ENCODE peak calls at places on chromosomes 7 and 10, in nine cellular contexts. T is EL; F is naive thymus-derived CD4-positive, alpha-beta T cell; M is GDM1; I is stimulated activated CD4-positive, alpha-beta T cell treated with anti-CD3 and anti-CD28 coated beads, Interleukin-2, amount 100 ng/mL, for 24 hours; Q is DMS79; C is neural crest cell; R is lower leg skin; U is mesothelial cell of epicardium. P is an unnamed sample.
A peak's percentile ranks its signal among the peaks of the same experiment; 100 is the strongest.

GRCh38 chr10:111076682-111077661 is at the start of gene ADRA2A:
- DNase-seq in F (peak; percentile 22), I (no peak), U (peak; percentile 47), R (no peak), T (peak; percentile 80), M (peak; percentile 55), C (peak; percentile 41), Q (peak; percentile 66), P (peak; percentile 22)

GRCh38 chr10:119917777-119918176 is 25.2 kb downstream of the SEC23IP start:
- DNase-seq in T (no peak), C (no peak), I (no peak), F (no peak), Q (no peak), U (no peak), R (no peak), M (no peak), P (no peak)

GRCh38 chr10:44564801-44565200 is 179.9 kb upstream of the CXCL12 start:
- DNase-seq in T (no peak), U (no peak), M (no peak), I (no peak), F (no peak), R (no peak), Q (no peak), C (no peak), P (no peak)

GRCh38 chr10:30591249-30591670 is 38.3 kb downstream of the LYZL2 start:
- DNase-seq in I (peak; percentile 50), Q (no peak), U (peak; percentile 32), F (peak; percentile 59), C (peak; percentile 53), T (peak; percentile 59), R (no peak), M (peak; percentile 15), P (no peak)

GRCh38 chr7:73940701-73941238 is 79.8 kb downstream of the TMEM270 start:
- DNase-seq in C (no peak), U (no peak), F (no peak), T (no peak), Q (no peak), I (no peak), R (no peak), M (no peak), P (no peak)

GRCh38 chr7:68216046-68216445 is 1219.4 kb downstream of the TYW1 start:
- DNase-seq in T (no peak), Q (no peak), M (no peak), U (no peak), I (no peak), C (no peak), R (no peak), F (no peak), P (no peak)

GRCh38 chr10:102727037-102727818 is 12.8 kb downstream of the SFXN2 start:
- DNase-seq in F (no peak), T (peak; percentile 36), C (no peak), M (no peak), U (no peak), R (no peak), I (no peak), Q (no peak), P (no peak)

GRCh38 chr7:17593854-17594419 is 295.5 kb downstream of the AHR start:
- DNase-seq in C (no peak), I (no peak), Q (no peak), M (no peak), T (no peak), U (no peak), F (no peak), R (no peak), P (no peak)

GRCh38 chr7:106071356-106071998 is 40.6 kb downstream of the SYPL1 start:
- DNase-seq in U (no peak), I (peak; percentile 49), C (no peak), Q (no peak), R (no peak), F (peak; percentile 75), M (peak; percentile 93), T (no peak), P (no peak)

GRCh38 chr7:131544449-131545425 is 11.7 kb downstream of the PODXL start:
- DNase-seq in U (no peak), F (no peak), T (peak; percentile 43), I (no peak), R (no peak), C (no peak), Q (no peak), M (peak; percentile 12), P (no peak)

GRCh38 chr7:37728747-37729146 is 45.2 kb downstream of the GPR141 start:
- DNase-seq in C (no peak), I (no peak), Q (no peak), F (no peak), M (no peak), R (no peak), U (no peak), T (no peak), P (no peak)

GRCh38 chr10:131168238-131168875 is 143.2 kb downstream of the TCERG1L start:
- DNase-seq in T (no peak), F (no peak), U (no peak), I (no peak), R (no peak), Q (no peak), M (no peak), C (no peak), P (no peak)

GRCh38 chr10:15703944-15704580 is 15.7 kb downstream of the ITGA8 start:
- DNase-seq in T (no peak), F (no peak), I (no peak), Q (no peak), R (no peak), C (no peak), M (no peak), U (no peak), P (no peak)

GRCh38 chr7:141012044-141012685 is 2.6 kb downstream of the MRPS33 start:
- DNase-seq in R (peak; percentile 47), T (peak; percentile 64), M (peak; percentile 30), I (peak; percentile 78), C (peak; percentile 59), U (no peak), Q (peak; percentile 37), F (peak; percentile 87), P (no peak)

GRCh38 chr10:78328592-78329404 is 295.1 kb downstream of the RPS24 start:
- DNase-seq in F (no peak), I (peak; percentile 5), T (no peak), U (no peak), M (no peak), Q (no peak), R (no peak), C (no peak), P (no peak)

GRCh38 chr7:75957021-75957736 is 37.2 kb downstream of the TMEM120A start:
- DNase-seq in U (no peak), T (no peak), Q (no peak), I (no peak), R (no peak), M (no peak), F (no peak), C (no peak), P (peak; percentile 45)

GRCh38 chr7:117630501-117630900 is 150.7 kb downstream of the CFTR start:
- DNase-seq in T (no peak), M (peak; percentile 5), Q (peak; percentile 6), C (no peak), R (no peak), F (no peak), U (no peak), I (no peak), P (no peak)

GRCh38 chr10:127649642-127650041 is 87.3 kb upstream of the FOXI2 start:
- DNase-seq in F (no peak), Q (no peak), M (no peak), U (no peak), I (no peak), R (no peak), C (peak; percentile 9), T (peak; percentile 4), P (peak; percentile 54)

GRCh38 chr7:30992414-30992813 is 28.7 kb downstream of the GHRHR start:
- DNase-seq in I (no peak), C (no peak), F (no peak), R (peak; percentile 24), U (no peak), T (no peak), M (no peak), Q (no peak), P (no peak)

GRCh38 chr10:79444243-79445119 is 943 bp downstream of the ZCCHC24 start:
- DNase-seq in Q (no peak), U (no peak), M (peak; percentile 26), C (peak; percentile 24), T (peak; percentile 75), F (peak; percentile 41), R (no peak), I (peak; percentile 53), P (no peak)

GRCh38 chr7:99898836-99899235 is 20.5 kb downstream of the TRIM4 start:
- DNase-seq in R (no peak), Q (no peak), T (no peak), C (no peak), F (no peak), M (no peak), I (no peak), U (no peak), P (no peak)

GRCh38 chr10:15860692-15861201 is 440 bp upstream of the MINDY3 start:
- DNase-seq in C (no peak), M (no peak), U (no peak), T (no peak), F (no peak), Q (no peak), I (no peak), R (no peak), P (no peak)

GRCh38 chr10:506451-507354 is 182.8 kb downstream of the DIP2C start:
- DNase-seq in I (no peak), U (no peak), Q (no peak), M (no peak), F (no peak), T (no peak), C (no peak), R (no peak), P (no peak)

GRCh38 chr7:100825760-100826545 is 1.4 kb downstream of the EPHB4 start:
- DNase-seq in M (no peak), R (no peak), C (no peak), I (no peak), T (peak; percentile 69), F (no peak), U (no peak), Q (peak; percentile 5), P (no peak)

GRCh38 chr10:71621783-71622526 is 97.6 kb downstream of the C10orf105 start:
- DNase-seq in C (no peak), T (peak; percentile 75), I (no peak), R (no peak), M (no peak), Q (no peak), F (no peak), U (no peak), P (no peak)

GRCh38 chr10:79926037-79926436 is 22.9 kb downstream of the SFTPD start:
- DNase-seq in R (no peak), F (no peak), Q (no peak), M (no peak), U (no peak), T (no peak), I (no peak), C (no peak), P (no peak)

GRCh38 chr10:107141539-107142061 is 22.9 kb downstream of the SORCS1 start:
- DNase-seq in Q (no peak), U (no peak), R (no peak), I (no peak), M (no peak), C (no peak), T (no peak), F (no peak), P (no peak)

GRCh38 chr10:29950391-29950790 is 109.0 kb downstream of the JCAD start:
- DNase-seq in Q (no peak), R (no peak), I (no peak), F (no peak), U (no peak), M (no peak), C (no peak), T (no peak), P (no peak)

GRCh38 chr7:7119668-7120208 is 62.6 kb upstream of the C1GALT1 start:
- DNase-seq in M (no peak), Q (no peak), U (no peak), I (no peak), T (no peak), C (no peak), R (no peak), F (no peak), P (no peak)

GRCh38 chr7:115299379-115300038 is 377.6 kb downstream of the MDFIC start:
- DNase-seq in C (no peak), I (no peak), Q (no peak), F (no peak), T (no peak), M (no peak), U (no peak), R (no peak), P (peak; percentile 13)

GRCh38 chr7:115009139-115009538 is 87.2 kb downstream of the MDFIC start:
- DNase-seq in T (no peak), U (no peak), R (no peak), I (no peak), Q (no peak), F (peak; percentile 26), C (no peak), M (no peak), P (no peak)

P was measured in iPS DF 6.9.